ENCODE peak calls at places on chromosomes 2 and 18, in seven cellular contexts. One of them, this sample, is unnamed.

GRCh38 chr2:191853843-191854242 is 7.0 kb upstream of the CAVIN2 start:
- DNase-seq in activated naive CD4-positive, alpha-beta T cell treated with anti-CD3 and anti-CD28 coated beads, Interleukin-2, amount 10 ng/mL, durations not matched to agents 7 days and 5 days: no peak
- DNase-seq in renal cortical epithelial cell: no peak
- DNase-seq in activated CD4-positive, alpha-beta memory T cell treated with anti-CD3 and anti-CD28 coated beads for 36 hours: no peak
- DNase-seq in G401: no peak
- DNase-seq in activated CD8-positive, alpha-beta memory T cell treated with anti-CD3 and anti-CD28 coated beads for 48 hours: no peak
- DNase-seq in AML-193: no peak
- DNase-seq in this sample: no peak

GRCh38 chr2:25222475-25223121 is 54.2 kb upstream of the POMC start:
- DNase-seq in activated CD8-positive, alpha-beta memory T cell treated with anti-CD3 and anti-CD28 coated beads for 48 hours: no peak
- DNase-seq in AML-193: no peak
- DNase-seq in activated CD4-positive, alpha-beta memory T cell treated with anti-CD3 and anti-CD28 coated beads for 36 hours: no peak
- DNase-seq in activated naive CD4-positive, alpha-beta T cell treated with anti-CD3 and anti-CD28 coated beads, Interleukin-2, amount 10 ng/mL, durations not matched to agents 7 days and 5 days: no peak
- DNase-seq in G401: no peak
- DNase-seq in renal cortical epithelial cell: no peak
- DNase-seq in this sample: no peak

GRCh38 chr2:200352631-200353030 is 46.1 kb downstream of the SPATS2L start:
- DNase-seq in G401: no peak
- DNase-seq in activated CD8-positive, alpha-beta memory T cell treated with anti-CD3 and anti-CD28 coated beads for 48 hours: no peak
- DNase-seq in activated naive CD4-positive, alpha-beta T cell treated with anti-CD3 and anti-CD28 coated beads, Interleukin-2, amount 10 ng/mL, durations not matched to agents 7 days and 5 days: no peak
- DNase-seq in activated CD4-positive, alpha-beta memory T cell treated with anti-CD3 and anti-CD28 coated beads for 36 hours: no peak
- DNase-seq in AML-193: no peak
- DNase-seq in renal cortical epithelial cell: peak; percentile 86
- DNase-seq in this sample: no peak

GRCh38 chr2:239928457-239929350 is 96.4 kb downstream of the NDUFA10 start:
- DNase-seq in AML-193: no peak
- DNase-seq in renal cortical epithelial cell: no peak
- DNase-seq in G401: peak; percentile 47
- DNase-seq in activated naive CD4-positive, alpha-beta T cell treated with anti-CD3 and anti-CD28 coated beads, Interleukin-2, amount 10 ng/mL, durations not matched to agents 7 days and 5 days: no peak
- DNase-seq in activated CD8-positive, alpha-beta memory T cell treated with anti-CD3 and anti-CD28 coated beads for 48 hours: no peak
- DNase-seq in activated CD4-positive, alpha-beta memory T cell treated with anti-CD3 and anti-CD28 coated beads for 36 hours: peak; percentile 9
- DNase-seq in this sample: no peak

GRCh38 chr2:19775838-19776237 is 125.9 kb downstream of the TTC32 start:
- DNase-seq in activated CD4-positive, alpha-beta memory T cell treated with anti-CD3 and anti-CD28 coated beads for 36 hours: no peak
- DNase-seq in activated naive CD4-positive, alpha-beta T cell treated with anti-CD3 and anti-CD28 coated beads, Interleukin-2, amount 10 ng/mL, durations not matched to agents 7 days and 5 days: no peak
- DNase-seq in activated CD8-positive, alpha-beta memory T cell treated with anti-CD3 and anti-CD28 coated beads for 48 hours: no peak
- DNase-seq in AML-193: no peak
- DNase-seq in renal cortical epithelial cell: no peak
- DNase-seq in G401: no peak
- DNase-seq in this sample: no peak

GRCh38 chr2:20449501-20450200 is 2.8 kb downstream of the RHOB start:
- DNase-seq in G401: peak; percentile 23
- DNase-seq in AML-193: no peak
- DNase-seq in activated CD4-positive, alpha-beta memory T cell treated with anti-CD3 and anti-CD28 coated beads for 36 hours: no peak
- DNase-seq in renal cortical epithelial cell: peak; percentile 42
- DNase-seq in activated CD8-positive, alpha-beta memory T cell treated with anti-CD3 and anti-CD28 coated beads for 48 hours: no peak
- DNase-seq in activated naive CD4-positive, alpha-beta T cell treated with anti-CD3 and anti-CD28 coated beads, Interleukin-2, amount 10 ng/mL, durations not matched to agents 7 days and 5 days: no peak
- DNase-seq in this sample: no peak

GRCh38 chr2:26807788-26808460 is 22.1 kb downstream of the CENPA start:
- DNase-seq in activated naive CD4-positive, alpha-beta T cell treated with anti-CD3 and anti-CD28 coated beads, Interleukin-2, amount 10 ng/mL, durations not matched to agents 7 days and 5 days: no peak
- DNase-seq in AML-193: no peak
- DNase-seq in G401: peak; percentile 85
- DNase-seq in activated CD8-positive, alpha-beta memory T cell treated with anti-CD3 and anti-CD28 coated beads for 48 hours: no peak
- DNase-seq in renal cortical epithelial cell: no peak
- DNase-seq in activated CD4-positive, alpha-beta memory T cell treated with anti-CD3 and anti-CD28 coated beads for 36 hours: no peak
- DNase-seq in this sample: no peak

GRCh38 chr2:46825958-46826897 is 89.4 kb downstream of the MCFD2 start:
- DNase-seq in AML-193: no peak
- DNase-seq in G401: no peak
- DNase-seq in activated CD4-positive, alpha-beta memory T cell treated with anti-CD3 and anti-CD28 coated beads for 36 hours: no peak
- DNase-seq in activated CD8-positive, alpha-beta memory T cell treated with anti-CD3 and anti-CD28 coated beads for 48 hours: no peak
- DNase-seq in activated naive CD4-positive, alpha-beta T cell treated with anti-CD3 and anti-CD28 coated beads, Interleukin-2, amount 10 ng/mL, durations not matched to agents 7 days and 5 days: no peak
- DNase-seq in renal cortical epithelial cell: no peak
- DNase-seq in this sample: no peak

GRCh38 chr18:12312936-12313335 is 4.9 kb downstream of the TUBB6 start:
- DNase-seq in AML-193: no peak
- DNase-seq in activated CD8-positive, alpha-beta memory T cell treated with anti-CD3 and anti-CD28 coated beads for 48 hours: no peak
- DNase-seq in activated naive CD4-positive, alpha-beta T cell treated with anti-CD3 and anti-CD28 coated beads, Interleukin-2, amount 10 ng/mL, durations not matched to agents 7 days and 5 days: no peak
- DNase-seq in activated CD4-positive, alpha-beta memory T cell treated with anti-CD3 and anti-CD28 coated beads for 36 hours: no peak
- DNase-seq in renal cortical epithelial cell: no peak
- DNase-seq in G401: no peak
- DNase-seq in this sample: no peak

GRCh38 chr2:219662566-219662965 is 35.1 kb downstream of the SLC4A3 start:
- DNase-seq in activated CD4-positive, alpha-beta memory T cell treated with anti-CD3 and anti-CD28 coated beads for 36 hours: no peak
- DNase-seq in AML-193: no peak
- DNase-seq in activated CD8-positive, alpha-beta memory T cell treated with anti-CD3 and anti-CD28 coated beads for 48 hours: no peak
- DNase-seq in renal cortical epithelial cell: peak; percentile 83
- DNase-seq in G401: no peak
- DNase-seq in activated naive CD4-positive, alpha-beta T cell treated with anti-CD3 and anti-CD28 coated beads, Interleukin-2, amount 10 ng/mL, durations not matched to agents 7 days and 5 days: no peak
- DNase-seq in this sample: no peak

GRCh38 chr18:74731097-74731496 is 133.4 kb downstream of the ZNF407 start:
- DNase-seq in activated CD8-positive, alpha-beta memory T cell treated with anti-CD3 and anti-CD28 coated beads for 48 hours: no peak
- DNase-seq in activated naive CD4-positive, alpha-beta T cell treated with anti-CD3 and anti-CD28 coated beads, Interleukin-2, amount 10 ng/mL, durations not matched to agents 7 days and 5 days: no peak
- DNase-seq in renal cortical epithelial cell: no peak
- DNase-seq in G401: no peak
- DNase-seq in activated CD4-positive, alpha-beta memory T cell treated with anti-CD3 and anti-CD28 coated beads for 36 hours: no peak
- DNase-seq in AML-193: no peak
- DNase-seq in this sample: no peak

GRCh38 chr2:127453392-127454171 is 35.4 kb downstream of the PROC start:
- DNase-seq in G401: peak; percentile 3
- DNase-seq in AML-193: peak; percentile 49
- DNase-seq in activated CD4-positive, alpha-beta memory T cell treated with anti-CD3 and anti-CD28 coated beads for 36 hours: no peak
- DNase-seq in activated naive CD4-positive, alpha-beta T cell treated with anti-CD3 and anti-CD28 coated beads, Interleukin-2, amount 10 ng/mL, durations not matched to agents 7 days and 5 days: no peak
- DNase-seq in renal cortical epithelial cell: no peak
- DNase-seq in activated CD8-positive, alpha-beta memory T cell treated with anti-CD3 and anti-CD28 coated beads for 48 hours: no peak
- DNase-seq in this sample: peak; percentile 6

GRCh38 chr18:32677578-32677977 is 95.2 kb downstream of the KLHL14 start:
- DNase-seq in AML-193: no peak
- DNase-seq in renal cortical epithelial cell: no peak
- DNase-seq in activated CD8-positive, alpha-beta memory T cell treated with anti-CD3 and anti-CD28 coated beads for 48 hours: no peak
- DNase-seq in G401: no peak
- DNase-seq in activated CD4-positive, alpha-beta memory T cell treated with anti-CD3 and anti-CD28 coated beads for 36 hours: no peak
- DNase-seq in activated naive CD4-positive, alpha-beta T cell treated with anti-CD3 and anti-CD28 coated beads, Interleukin-2, amount 10 ng/mL, durations not matched to agents 7 days and 5 days: no peak
- DNase-seq in this sample: no peak

GRCh38 chr18:8426401-8426800 is 182.8 kb upstream of the RAB12 start:
- DNase-seq in activated CD8-positive, alpha-beta memory T cell treated with anti-CD3 and anti-CD28 coated beads for 48 hours: peak; percentile 5
- DNase-seq in G401: no peak
- DNase-seq in activated CD4-positive, alpha-beta memory T cell treated with anti-CD3 and anti-CD28 coated beads for 36 hours: peak; percentile 11
- DNase-seq in renal cortical epithelial cell: no peak
- DNase-seq in activated naive CD4-positive, alpha-beta T cell treated with anti-CD3 and anti-CD28 coated beads, Interleukin-2, amount 10 ng/mL, durations not matched to agents 7 days and 5 days: no peak
- DNase-seq in AML-193: no peak
- DNase-seq in this sample: no peak

GRCh38 chr2:127397568-127398238 is 9.9 kb upstream of the MAP3K2 start:
- DNase-seq in G401: peak; percentile 30
- DNase-seq in activated CD4-positive, alpha-beta memory T cell treated with anti-CD3 and anti-CD28 coated beads for 36 hours: no peak
- DNase-seq in activated CD8-positive, alpha-beta memory T cell treated with anti-CD3 and anti-CD28 coated beads for 48 hours: no peak
- DNase-seq in activated naive CD4-positive, alpha-beta T cell treated with anti-CD3 and anti-CD28 coated beads, Interleukin-2, amount 10 ng/mL, durations not matched to agents 7 days and 5 days: no peak
- DNase-seq in renal cortical epithelial cell: no peak
- DNase-seq in AML-193: no peak
- DNase-seq in this sample: no peak

GRCh38 chr2:25566694-25567093 is 106.7 kb downstream of the DTNB start:
- DNase-seq in AML-193: peak; percentile 73
- DNase-seq in renal cortical epithelial cell: peak; percentile 11
- DNase-seq in activated CD4-positive, alpha-beta memory T cell treated with anti-CD3 and anti-CD28 coated beads for 36 hours: no peak
- DNase-seq in activated naive CD4-positive, alpha-beta T cell treated with anti-CD3 and anti-CD28 coated beads, Interleukin-2, amount 10 ng/mL, durations not matched to agents 7 days and 5 days: no peak
- DNase-seq in G401: no peak
- DNase-seq in activated CD8-positive, alpha-beta memory T cell treated with anti-CD3 and anti-CD28 coated beads for 48 hours: no peak
- DNase-seq in this sample: peak; percentile 58

GRCh38 chr18:78595453-78595852 is 384.2 kb upstream of the SALL3 start:
- DNase-seq in activated naive CD4-positive, alpha-beta T cell treated with anti-CD3 and anti-CD28 coated beads, Interleukin-2, amount 10 ng/mL, durations not matched to agents 7 days and 5 days: no peak
- DNase-seq in renal cortical epithelial cell: no peak
- DNase-seq in AML-193: no peak
- DNase-seq in activated CD4-positive, alpha-beta memory T cell treated with anti-CD3 and anti-CD28 coated beads for 36 hours: no peak
- DNase-seq in activated CD8-positive, alpha-beta memory T cell treated with anti-CD3 and anti-CD28 coated beads for 48 hours: no peak
- DNase-seq in G401: no peak
- DNase-seq in this sample: no peak

GRCh38 chr2:99507964-99508818 is 18.4 kb upstream of the REV1 start:
- DNase-seq in activated naive CD4-positive, alpha-beta T cell treated with anti-CD3 and anti-CD28 coated beads, Interleukin-2, amount 10 ng/mL, durations not matched to agents 7 days and 5 days: no peak
- DNase-seq in renal cortical epithelial cell: no peak
- DNase-seq in G401: peak; percentile 43
- DNase-seq in activated CD8-positive, alpha-beta memory T cell treated with anti-CD3 and anti-CD28 coated beads for 48 hours: no peak
- DNase-seq in activated CD4-positive, alpha-beta memory T cell treated with anti-CD3 and anti-CD28 coated beads for 36 hours: no peak
- DNase-seq in AML-193: no peak
- DNase-seq in this sample: no peak

GRCh38 chr18:6960656-6961055 is 156.9 kb downstream of the LAMA1 start:
- DNase-seq in G401: no peak
- DNase-seq in activated naive CD4-positive, alpha-beta T cell treated with anti-CD3 and anti-CD28 coated beads, Interleukin-2, amount 10 ng/mL, durations not matched to agents 7 days and 5 days: no peak
- DNase-seq in AML-193: no peak
- DNase-seq in activated CD4-positive, alpha-beta memory T cell treated with anti-CD3 and anti-CD28 coated beads for 36 hours: no peak
- DNase-seq in activated CD8-positive, alpha-beta memory T cell treated with anti-CD3 and anti-CD28 coated beads for 48 hours: no peak
- DNase-seq in renal cortical epithelial cell: peak; percentile 70
- DNase-seq in this sample: no peak

GRCh38 chr2:14634223-14634884 is 1.8 kb downstream of the LRATD1 start:
- DNase-seq in activated CD8-positive, alpha-beta memory T cell treated with anti-CD3 and anti-CD28 coated beads for 48 hours: no peak
- DNase-seq in activated CD4-positive, alpha-beta memory T cell treated with anti-CD3 and anti-CD28 coated beads for 36 hours: peak; percentile 36
- DNase-seq in renal cortical epithelial cell: peak; percentile 62
- DNase-seq in activated naive CD4-positive, alpha-beta T cell treated with anti-CD3 and anti-CD28 coated beads, Interleukin-2, amount 10 ng/mL, durations not matched to agents 7 days and 5 days: no peak
- DNase-seq in G401: peak; percentile 12
- DNase-seq in AML-193: no peak
- DNase-seq in this sample: no peak

GRCh38 chr2:197975956-197976519 is 171.6 kb downstream of the PLCL1 start:
- DNase-seq in activated naive CD4-positive, alpha-beta T cell treated with anti-CD3 and anti-CD28 coated beads, Interleukin-2, amount 10 ng/mL, durations not matched to agents 7 days and 5 days: no peak
- DNase-seq in activated CD4-positive, alpha-beta memory T cell treated with anti-CD3 and anti-CD28 coated beads for 36 hours: no peak
- DNase-seq in G401: no peak
- DNase-seq in renal cortical epithelial cell: no peak
- DNase-seq in activated CD8-positive, alpha-beta memory T cell treated with anti-CD3 and anti-CD28 coated beads for 48 hours: no peak
- DNase-seq in AML-193: no peak
- DNase-seq in this sample: no peak

GRCh38 chr2:106701134-106701994 is 184.6 kb downstream of the ST6GAL2 start:
- DNase-seq in renal cortical epithelial cell: no peak
- DNase-seq in AML-193: no peak
- DNase-seq in G401: no peak
- DNase-seq in activated CD8-positive, alpha-beta memory T cell treated with anti-CD3 and anti-CD28 coated beads for 48 hours: no peak
- DNase-seq in activated CD4-positive, alpha-beta memory T cell treated with anti-CD3 and anti-CD28 coated beads for 36 hours: no peak
- DNase-seq in activated naive CD4-positive, alpha-beta T cell treated with anti-CD3 and anti-CD28 coated beads, Interleukin-2, amount 10 ng/mL, durations not matched to agents 7 days and 5 days: no peak
- DNase-seq in this sample: no peak

GRCh38 chr2:151374426-151374825 is 17.0 kb downstream of the TNFAIP6 start:
- DNase-seq in activated CD8-positive, alpha-beta memory T cell treated with anti-CD3 and anti-CD28 coated beads for 48 hours: no peak
- DNase-seq in AML-193: no peak
- DNase-seq in activated naive CD4-positive, alpha-beta T cell treated with anti-CD3 and anti-CD28 coated beads, Interleukin-2, amount 10 ng/mL, durations not matched to agents 7 days and 5 days: no peak
- DNase-seq in activated CD4-positive, alpha-beta memory T cell treated with anti-CD3 and anti-CD28 coated beads for 36 hours: no peak
- DNase-seq in G401: no peak
- DNase-seq in renal cortical epithelial cell: peak; percentile 97
- DNase-seq in this sample: no peak

GRCh38 chr2:2890246-2890645 is 487.4 kb downstream of the EIPR1 start:
- DNase-seq in activated CD4-positive, alpha-beta memory T cell treated with anti-CD3 and anti-CD28 coated beads for 36 hours: no peak
- DNase-seq in G401: no peak
- DNase-seq in renal cortical epithelial cell: no peak
- DNase-seq in activated CD8-positive, alpha-beta memory T cell treated with anti-CD3 and anti-CD28 coated beads for 48 hours: no peak
- DNase-seq in activated naive CD4-positive, alpha-beta T cell treated with anti-CD3 and anti-CD28 coated beads, Interleukin-2, amount 10 ng/mL, durations not matched to agents 7 days and 5 days: no peak
- DNase-seq in AML-193: no peak
- DNase-seq in this sample: no peak

GRCh38 chr18:24514439-24514838 is 54.0 kb downstream of the HRH4 start:
- DNase-seq in G401: no peak
- DNase-seq in activated naive CD4-positive, alpha-beta T cell treated with anti-CD3 and anti-CD28 coated beads, Interleukin-2, amount 10 ng/mL, durations not matched to agents 7 days and 5 days: no peak
- DNase-seq in activated CD4-positive, alpha-beta memory T cell treated with anti-CD3 and anti-CD28 coated beads for 36 hours: no peak
- DNase-seq in renal cortical epithelial cell: peak; percentile 55
- DNase-seq in activated CD8-positive, alpha-beta memory T cell treated with anti-CD3 and anti-CD28 coated beads for 48 hours: no peak
- DNase-seq in AML-193: no peak
- DNase-seq in this sample: no peak

This sample was measured in GDM1.